ENCODE peak calls at places on chromosome 1, in seven cellular contexts. C, L, K, H, W, V and J are unnamed samples.

GRCh38 chr1:200323856-200324400 is 85.9 kb downstream of the ZNF281 start:
- DNase-seq in C (no peak), L (no peak), K (no peak), H (no peak), W (peak), V (no peak), J (no peak)

GRCh38 chr1:100794719-100795645 is 75.4 kb downstream of the VCAM1 start:
- DNase-seq in C (no peak), L (no peak), K (no peak), H (no peak), W (peak), V (no peak), J (no peak)

GRCh38 chr1:175618559-175618958 is 124.8 kb downstream of the TNR start:
- DNase-seq in C (no peak), L (no peak), K (no peak), H (no peak), W (no peak), V (no peak), J (no peak)

GRCh38 chr1:156959414-156959813 is 39.0 kb downstream of the LRRC71 start:
- DNase-seq in C (peak), L (no peak), K (no peak), H (no peak), W (peak), V (no peak), J (no peak)

GRCh38 chr1:87927391-87928073 is 598.9 kb downstream of the LMO4 start:
- DNase-seq in C (no peak), L (no peak), K (no peak), H (no peak), W (no peak), V (no peak), J (peak)

GRCh38 chr1:156898151-156898550 is 4.6 kb downstream of the PEAR1 start:
- DNase-seq in C (peak), L (no peak), K (peak), H (no peak), W (peak), V (no peak), J (no peak)

GRCh38 chr1:153509729-153510354 is 25.9 kb downstream of the S100A6 start:
- DNase-seq in C (peak), L (no peak), K (no peak), H (peak), W (no peak), V (peak), J (peak)

GRCh38 chr1:223010552-223011229 is 132.4 kb downstream of the TLR5 start:
- DNase-seq in C (no peak), L (no peak), K (no peak), H (no peak), W (peak), V (no peak), J (no peak)

GRCh38 chr1:183164350-183164749 is 21.7 kb upstream of the LAMC2 start:
- DNase-seq in C (peak), L (peak), K (no peak), H (no peak), W (no peak), V (no peak), J (peak)

GRCh38 chr1:2624735-2625300 is 8.0 kb downstream of the MMEL1 start:
- DNase-seq in C (no peak), L (no peak), K (no peak), H (peak), W (no peak), V (no peak), J (no peak)

GRCh38 chr1:29416267-29416666 is 179.9 kb downstream of the PTPRU start:
- DNase-seq in C (no peak), L (no peak), K (no peak), H (no peak), W (peak), V (no peak), J (no peak)

GRCh38 chr1:246711548-246712003 is 12.6 kb upstream of the SCCPDH start:
- DNase-seq in C (no peak), L (no peak), K (no peak), H (no peak), W (no peak), V (no peak), J (no peak)

GRCh38 chr1:210866532-210866931 is 267.4 kb downstream of the KCNH1 start:
- DNase-seq in C (no peak), L (no peak), K (no peak), H (no peak), W (no peak), V (no peak), J (no peak)

GRCh38 chr1:37858931-37859506 is 373 bp downstream of the MTF1 start:
- DNase-seq in C (peak), L (no peak), K (no peak), H (no peak), W (peak), V (no peak), J (peak)

GRCh38 chr1:115313173-115313572 is 24.9 kb downstream of the NGF start:
- DNase-seq in C (no peak), L (no peak), K (no peak), H (no peak), W (no peak), V (no peak), J (no peak)

GRCh38 chr1:218336353-218336752 is 8.8 kb upstream of the TGFB2 start:
- DNase-seq in C (no peak), L (no peak), K (no peak), H (no peak), W (no peak), V (no peak), J (no peak)

GRCh38 chr1:75079535-75080290 is 54.5 kb upstream of the LHX8 start:
- DNase-seq in C (peak), L (no peak), K (no peak), H (no peak), W (no peak), V (no peak), J (no peak)

GRCh38 chr1:115142616-115143015 is 53.3 kb upstream of the TSPAN2 start:
- DNase-seq in C (no peak), L (no peak), K (peak), H (no peak), W (peak), V (no peak), J (no peak)

GRCh38 chr1:36349241-36349671 is 25.8 kb upstream of the EVA1B start:
- DNase-seq in C (no peak), L (no peak), K (no peak), H (no peak), W (peak), V (no peak), J (no peak)

GRCh38 chr1:225921734-225922709 is 2.0 kb downstream of the PYCR2 start:
- DNase-seq in C (no peak), L (no peak), K (no peak), H (no peak), W (no peak), V (no peak), J (no peak)

GRCh38 chr1:203133969-203134725 is 6.6 kb downstream of the ADORA1 start:
- DNase-seq in C (peak), L (no peak), K (no peak), H (no peak), W (no peak), V (no peak), J (no peak)

GRCh38 chr1:183096351-183096750 is 73.1 kb downstream of the LAMC1 start:
- DNase-seq in C (no peak), L (no peak), K (no peak), H (no peak), W (no peak), V (no peak), J (no peak)

GRCh38 chr1:116983112-116983511 is 18.4 kb upstream of the CD101 start:
- DNase-seq in C (no peak), L (no peak), K (no peak), H (no peak), W (no peak), V (no peak), J (no peak)

GRCh38 chr1:116984406-116985160 is 17.0 kb upstream of the CD101 start:
- DNase-seq in C (no peak), L (no peak), K (no peak), H (no peak), W (no peak), V (no peak), J (no peak)

GRCh38 chr1:116981521-116982037 is 20.0 kb upstream of the CD101 start:
- DNase-seq in C (no peak), L (no peak), K (no peak), H (no peak), W (no peak), V (no peak), J (no peak)

GRCh38 chr1:116983678-116984077 is 17.9 kb upstream of the CD101 start:
- DNase-seq in C (no peak), L (no peak), K (no peak), H (no peak), W (no peak), V (no peak), J (no peak)

DNA sequence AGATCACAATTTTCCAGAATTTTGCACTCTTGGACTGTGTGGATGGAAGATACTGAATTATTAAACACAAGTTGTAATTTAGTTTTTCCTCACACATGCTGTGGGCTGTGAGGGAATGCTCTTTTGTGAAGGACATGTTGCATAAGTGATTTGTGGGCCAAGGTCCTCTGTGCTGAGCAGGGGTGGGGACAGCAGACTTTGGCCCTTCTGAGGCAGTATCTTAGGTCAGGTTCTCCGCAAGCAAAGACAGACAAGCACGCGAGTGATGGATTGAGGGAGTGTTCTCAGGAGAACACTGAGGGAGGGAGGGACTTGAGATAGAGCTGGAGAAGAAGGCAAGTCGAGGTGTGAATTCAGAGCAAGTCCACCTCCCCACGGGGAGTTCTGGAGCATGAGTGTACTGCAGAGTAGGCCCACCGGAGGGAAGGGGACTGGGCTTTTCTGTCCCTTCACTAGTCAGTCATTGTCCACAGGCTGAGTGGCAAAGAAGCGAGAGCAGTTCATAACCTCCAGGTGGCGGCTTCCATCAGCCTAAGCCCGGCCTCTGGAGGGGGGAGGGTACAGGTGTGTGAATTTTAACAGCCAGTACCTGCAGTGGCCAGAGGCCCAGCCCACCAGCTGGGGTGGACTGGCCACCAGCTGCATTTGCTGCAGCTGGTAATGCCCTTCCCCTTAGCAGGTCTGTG is 19.1 kb upstream of the CD101 start:
- DNase-seq in C (peak), L (no peak), K (no peak), H (no peak), W (no peak), V (no peak), J (no peak)
- TF ChIP-seq CTCF in C (no peak), L (no peak), K (no peak), H (no peak), W (no peak), V (no peak), J (no peak)

DNA sequence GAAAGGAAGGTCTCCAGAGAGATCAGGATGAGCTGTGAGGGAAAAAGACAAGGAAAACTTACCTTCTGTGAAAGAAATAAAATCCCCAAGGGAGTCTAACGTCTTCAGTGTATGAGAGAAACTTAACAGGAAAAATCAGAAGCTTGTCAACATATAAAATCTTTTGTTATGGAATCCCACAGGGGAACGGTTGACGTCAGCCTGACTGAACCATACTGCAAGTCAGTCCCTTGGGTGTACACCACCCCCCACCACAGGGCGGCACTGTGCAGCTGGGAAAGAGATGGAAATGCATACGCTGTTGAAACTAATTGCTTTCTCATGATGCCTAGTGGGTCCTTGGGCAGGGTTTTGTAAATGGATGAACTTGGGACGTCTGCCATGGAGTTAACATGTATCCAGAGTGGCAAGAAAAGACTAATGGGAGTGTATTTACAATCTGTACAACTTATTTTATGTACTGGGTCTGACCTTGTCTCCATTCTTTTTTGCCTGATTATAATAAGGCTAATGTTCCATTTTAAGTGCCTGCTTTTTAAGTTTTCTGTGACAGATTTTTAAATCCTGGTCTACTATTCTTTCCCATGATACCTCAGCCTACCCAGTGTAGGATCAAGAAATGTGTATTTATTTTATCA is 22.7 kb downstream of the UTP25 start:
- DNase-seq in C (peak), L (peak), K (peak), H (no peak), W (peak), V (peak), J (peak)
- TF ChIP-seq CTCF in C (peak), L (peak), K (peak), H (no peak), W (peak), V (peak), J (peak)

DNA sequence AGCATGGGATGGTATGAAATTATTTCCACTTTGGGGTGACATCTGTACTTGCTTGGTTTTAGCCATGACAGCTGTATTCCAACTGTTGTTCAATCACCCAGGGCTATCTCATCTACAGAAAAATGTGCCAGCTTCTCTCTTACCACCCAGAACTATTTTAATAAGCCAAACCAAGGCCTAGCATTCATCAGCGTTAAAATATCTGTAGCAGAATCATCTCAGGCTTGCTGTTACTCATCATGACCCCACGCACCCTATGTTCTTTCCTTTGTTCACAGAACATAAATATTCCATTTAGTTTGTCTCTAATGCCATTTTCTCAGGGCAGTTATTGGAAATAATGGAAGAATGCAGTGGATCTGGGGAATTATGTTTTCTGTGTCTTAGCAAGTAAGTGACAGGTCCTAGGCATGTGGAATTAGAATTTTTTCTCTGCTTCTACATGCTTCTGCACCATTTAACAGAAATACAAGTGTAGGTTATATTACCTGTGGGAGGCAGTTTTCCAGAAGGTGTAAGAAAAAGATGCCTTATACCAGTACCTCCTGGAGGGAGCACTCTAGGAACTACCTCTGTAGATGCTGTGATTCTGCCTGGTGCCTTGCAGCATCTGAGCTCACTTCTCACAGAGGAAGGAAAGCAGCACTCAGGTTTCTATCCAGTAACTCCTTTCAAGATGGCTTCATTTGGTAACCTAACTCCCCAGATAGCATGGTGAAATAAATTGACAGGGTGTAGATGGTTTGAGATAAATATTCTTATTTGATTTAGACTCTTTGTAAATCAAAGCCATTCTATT is 50.1 kb downstream of the GIPC2 start:
- DNase-seq in C (no peak), L (no peak), K (no peak), H (no peak), W (peak), V (no peak), J (no peak)
- TF ChIP-seq CTCF in C (no peak), L (no peak), K (no peak), H (no peak), W (no peak), V (no peak), J (no peak)

GRCh38 chr1:30575066-30575465 is 148.3 kb downstream of the MATN1 start:
- DNase-seq in C (no peak), L (no peak), K (no peak), H (no peak), W (no peak), V (no peak), J (no peak)

GRCh38 chr1:30569384-30569783 is 154.0 kb downstream of the MATN1 start:
- DNase-seq in C (no peak), L (peak), K (no peak), H (no peak), W (no peak), V (no peak), J (no peak)

GRCh38 chr1:30571380-30571779 is 152.0 kb downstream of the MATN1 start:
- DNase-seq in C (no peak), L (no peak), K (no peak), H (no peak), W (no peak), V (no peak), J (no peak)

DNA sequence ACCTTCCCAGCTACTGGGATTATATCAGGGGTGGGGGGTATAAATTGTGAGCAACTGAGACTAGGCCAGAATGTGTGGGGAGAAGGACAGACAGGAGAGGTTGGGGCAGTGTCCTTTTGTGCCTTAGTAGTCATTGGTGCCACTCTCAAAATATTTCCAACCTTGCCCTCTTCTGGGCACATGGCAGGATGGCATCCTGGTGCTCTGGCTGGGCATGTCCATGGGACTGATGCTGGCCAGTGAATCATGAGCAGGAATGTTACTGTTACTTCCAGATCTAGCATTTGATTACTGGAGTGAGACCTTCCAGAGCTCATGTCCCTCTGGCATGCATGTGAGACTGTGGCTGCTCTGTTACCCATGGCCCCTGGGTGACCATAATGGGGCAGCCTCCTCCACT is 151.2 kb downstream of the MATN1 start:
- DNase-seq in C (no peak), L (no peak), K (no peak), H (no peak), W (no peak), V (no peak), J (no peak)
- TF ChIP-seq CTCF in C (no peak), L (peak), K (peak), H (no peak), W (no peak), V (no peak), J (no peak)

GRCh38 chr1:201351617-201352016 is 25.9 kb downstream of the TNNT2 start:
- DNase-seq in C (no peak), L (no peak), K (no peak), H (no peak), W (no peak), V (no peak), J (no peak)

GRCh38 chr1:201355471-201355870 is 22.0 kb downstream of the TNNT2 start:
- DNase-seq in C (no peak), L (no peak), K (no peak), H (no peak), W (no peak), V (no peak), J (no peak)

GRCh38 chr1:201354151-201354900 is 23.2 kb downstream of the TNNT2 start:
- DNase-seq in C (no peak), L (no peak), K (peak), H (no peak), W (no peak), V (no peak), J (no peak)

GRCh38 chr1:201354901-201355295 is 22.6 kb downstream of the TNNT2 start:
- DNase-seq in C (no peak), L (no peak), K (peak), H (no peak), W (no peak), V (no peak), J (no peak)

DNA sequence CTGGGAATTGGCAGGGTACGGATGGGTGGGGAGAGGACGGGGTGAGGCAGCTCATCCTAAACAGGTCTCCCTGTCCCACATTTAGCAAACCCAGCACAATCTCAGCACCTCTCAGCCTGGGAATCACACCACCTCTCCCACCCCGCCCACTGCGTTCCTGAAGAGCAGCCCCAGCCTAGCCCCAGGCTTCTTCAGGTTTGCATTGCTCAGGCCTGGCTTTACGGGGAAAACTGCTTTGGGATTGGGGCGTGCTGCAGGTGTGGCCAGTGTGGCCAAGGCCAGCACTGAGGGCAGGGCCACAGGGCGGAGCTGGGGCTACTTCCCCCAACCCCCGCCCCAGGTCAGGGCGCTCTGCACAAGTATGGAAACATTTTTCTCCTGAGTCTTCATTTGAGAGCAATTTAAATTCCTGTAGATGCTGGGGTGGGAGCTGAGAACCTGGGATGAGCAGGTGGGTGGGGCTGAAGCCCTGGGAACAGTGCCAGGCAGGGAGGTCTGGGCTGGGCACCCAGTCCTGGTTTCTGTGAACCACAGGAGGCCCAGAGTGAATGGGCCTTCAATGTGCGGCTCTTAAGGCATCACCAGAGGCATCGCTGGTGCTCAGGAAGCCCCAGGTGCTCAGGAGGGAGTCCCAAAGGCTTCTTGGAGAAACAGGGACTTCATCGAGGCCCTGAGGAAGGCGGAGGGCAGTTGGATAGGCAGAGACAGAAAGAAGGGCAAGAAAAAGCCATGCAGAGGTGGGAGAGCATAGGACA is 24.1 kb downstream of the TNNT2 start:
- DNase-seq in C (no peak), L (no peak), K (peak), H (no peak), W (no peak), V (no peak), J (no peak)
- TF ChIP-seq CTCF in C (no peak), L (no peak), K (no peak), H (no peak), W (no peak), V (no peak), J (no peak)

GRCh38 chr1:185886046-185886445 is 151.9 kb downstream of the HMCN1 start:
- DNase-seq in C (no peak), L (no peak), K (no peak), H (no peak), W (no peak), V (no peak), J (no peak)

GRCh38 chr1:185880779-185881333 is 146.7 kb downstream of the HMCN1 start:
- DNase-seq in C (no peak), L (no peak), K (no peak), H (no peak), W (no peak), V (no peak), J (no peak)

DNA sequence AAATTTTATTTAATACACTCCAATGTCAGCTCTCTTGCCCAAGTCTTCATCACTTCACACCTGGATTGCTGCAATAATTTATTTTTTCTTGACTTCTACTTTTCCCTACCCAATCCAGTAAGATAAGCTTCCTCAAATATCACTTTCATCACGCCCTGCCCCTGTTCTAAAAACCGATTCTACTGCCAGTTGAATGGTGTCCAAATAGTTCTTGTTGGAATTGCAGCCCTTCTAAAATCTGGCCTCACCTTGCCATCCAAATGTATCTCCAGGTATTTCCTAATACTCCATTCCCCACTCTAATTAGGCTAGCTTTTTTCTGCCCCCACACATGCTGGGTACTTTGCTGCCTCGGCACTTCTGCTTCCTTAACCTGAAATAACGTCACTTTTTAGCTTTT is 152.5 kb downstream of the HMCN1 start:
- DNase-seq in C (no peak), L (no peak), K (no peak), H (no peak), W (no peak), V (no peak), J (no peak)
- TF ChIP-seq CTCF in C (no peak), L (no peak), K (no peak), H (no peak), W (no peak), V (no peak), J (no peak)